ENCODE peak calls at places on chromosome 18, in five cellular contexts. N is MCF 10A; H is heart right ventricle; L is ELR; J is activated T-cell treated with anti-CD3 and anti-CD28 coated beads, Interleukin-2, amount 50 U/mL, for 72 hours. E is an unnamed sample.

GRCh38 chr18:60978338-60978737 is 354.9 kb upstream of the CDH20 start:
- DNase-seq in L (peak), J (no peak), H (no peak), N (peak), E (peak)

GRCh38 chr18:3923750-3924149 is 473.8 kb downstream of the TGIF1 start:
- DNase-seq in L (peak), J (no peak), H (no peak), N (no peak), E (peak)

GRCh38 chr18:44672506-44672905 is 8.2 kb upstream of the SETBP1 start:
- DNase-seq in N (no peak), L (no peak), H (no peak), J (no peak), E (no peak)

GRCh38 chr18:35464731-35465728 is 32.7 kb downstream of the INO80C start:
- DNase-seq in N (no peak), J (no peak), L (no peak), H (no peak), E (no peak)

GRCh38 chr18:54742654-54743053 is 85.6 kb upstream of the RAB27B start:
- DNase-seq in N (peak), H (no peak), L (peak), J (no peak), E (peak)

GRCh38 chr18:44895176-44895798 is 214.6 kb downstream of the SETBP1 start:
- DNase-seq in L (peak), J (peak), N (peak), H (peak), E (peak)

GRCh38 chr18:74242451-74243096 is 49.2 kb downstream of the CYB5A start:
- DNase-seq in N (no peak), L (no peak), H (no peak), J (no peak), E (peak)

GRCh38 chr18:73784853-73785252 is 362.8 kb downstream of the FBXO15 start:
- DNase-seq in J (no peak), H (no peak), N (no peak), L (no peak), E (no peak)

GRCh38 chr18:57869228-57869627 is 66.1 kb upstream of the ATP8B1 start:
- DNase-seq in L (no peak), J (no peak), N (no peak), H (no peak), E (no peak)

GRCh38 chr18:76618721-76619120 is 123.7 kb upstream of the ZNF516 start:
- DNase-seq in H (no peak), N (no peak), J (no peak), L (no peak), E (no peak)

GRCh38 chr18:33560686-33561370 is 17.2 kb upstream of the ASXL3 start:
- DNase-seq in N (peak), H (no peak), L (no peak), J (no peak), E (peak)

GRCh38 chr18:49972535-49972934 is 159.2 kb upstream of the ACAA2 start:
- DNase-seq in J (no peak), L (no peak), H (no peak), N (no peak), E (no peak)

GRCh38 chr18:48840491-48840877 is 110.3 kb downstream of the SMAD7 start:
- DNase-seq in H (no peak), N (no peak), J (no peak), L (no peak), E (no peak)

GRCh38 chr18:62198259-62198658 is 11.2 kb downstream of the RELCH start:
- DNase-seq in H (no peak), N (peak), L (peak), J (no peak), E (peak)